ENCODE peak calls at places on chromosome 18, in six cellular contexts. O is neural crest cell, E is H54, X is left lobe of liver, U is astrocyte of the hippocampus, W is coronary artery. A is an unnamed sample.

GRCh38 chr18:1983746-1984515 is 587.4 kb downstream of the METTL4 start:
- DNase-seq in O (no peak), E (no peak), X (no peak), U (no peak), W (no peak), A (no peak)

GRCh38 chr18:52339891-52340371 is at the start of gene DCC:
- DNase-seq in O (peak), E (no peak), X (no peak), U (peak), W (no peak), A (no peak)

GRCh38 chr18:48749768-48750167 is 201.0 kb downstream of the SMAD7 start:
- DNase-seq in O (no peak), E (no peak), X (no peak), U (peak), W (peak), A (no peak)

GRCh38 chr18:61549889-61550288 is 216.7 kb downstream of the CDH20 start:
- DNase-seq in O (no peak), E (no peak), X (no peak), U (no peak), W (no peak), A (no peak)

GRCh38 chr18:49185636-49186035 is 234.9 kb upstream of the SMAD7 start:
- DNase-seq in O (no peak), E (no peak), X (no peak), U (no peak), W (no peak), A (no peak)

GRCh38 chr18:58412844-58413666 is 215.8 kb downstream of the ALPK2 start:
- DNase-seq in O (no peak), E (no peak), X (peak), U (no peak), W (no peak), A (no peak)

GRCh38 chr18:79851489-79851888 is 53.8 kb downstream of the KCNG2 start:
- DNase-seq in O (no peak), E (no peak), X (peak), U (no peak), W (peak), A (no peak)

GRCh38 chr18:48956378-48956777 is 5.6 kb upstream of the SMAD7 start:
- DNase-seq in O (no peak), E (no peak), X (no peak), U (peak), W (peak), A (no peak)

GRCh38 chr18:12308386-12309100 is 502 bp downstream of the TUBB6 start:
- DNase-seq in O (peak), E (peak), X (peak), U (peak), W (peak), A (no peak)

GRCh38 chr18:78924301-78925192 is 55.1 kb upstream of the SALL3 start:
- DNase-seq in O (no peak), E (no peak), X (no peak), U (no peak), W (no peak), A (no peak)

GRCh38 chr18:37160038-37160745 is 331.3 kb downstream of the KIAA1328 start:
- DNase-seq in O (no peak), E (no peak), X (no peak), U (no peak), W (no peak), A (no peak)

GRCh38 chr18:52963481-52963880 is 623.5 kb downstream of the DCC start:
- DNase-seq in O (no peak), E (no peak), X (no peak), U (no peak), W (no peak), A (no peak)

GRCh38 chr18:48622911-48623431 is 84.1 kb downstream of the CTIF start:
- DNase-seq in O (no peak), E (peak), X (no peak), U (peak), W (no peak), A (no peak)

GRCh38 chr18:77065221-77065981 is 67.2 kb downstream of the MBP start:
- DNase-seq in O (no peak), E (no peak), X (no peak), U (peak), W (no peak), A (peak)

GRCh38 chr18:76795981-76796380 is 26.4 kb upstream of the ZNF236 start:
- DNase-seq in O (no peak), E (no peak), X (no peak), U (no peak), W (no peak), A (no peak)

GRCh38 chr18:44687421-44687820 is 6.7 kb downstream of the SETBP1 start:
- DNase-seq in O (no peak), E (no peak), X (no peak), U (no peak), W (no peak), A (no peak)

GRCh38 chr18:74803769-74804168 is 206.1 kb downstream of the ZNF407 start:
- DNase-seq in O (no peak), E (no peak), X (peak), U (no peak), W (no peak), A (no peak)

GRCh38 chr18:80183273-80184050 is 63.9 kb downstream of the PARD6G start:
- DNase-seq in O (no peak), E (no peak), X (no peak), U (no peak), W (no peak), A (no peak)

GRCh38 chr18:58362027-58362575 is 266.8 kb downstream of the ALPK2 start:
- DNase-seq in O (no peak), E (peak), X (no peak), U (peak), W (no peak), A (no peak)

GRCh38 chr18:34978533-34978893 is 62.7 kb upstream of the MAPRE2 start:
- DNase-seq in O (no peak), E (no peak), X (no peak), U (no peak), W (no peak), A (no peak)

GRCh38 chr18:58865714-58866113 is 1.0 kb downstream of the ZNF532 start:
- DNase-seq in O (no peak), E (no peak), X (no peak), U (peak), W (no peak), A (no peak)

GRCh38 chr18:57921708-57922107 is 118.6 kb upstream of the ATP8B1 start:
- DNase-seq in O (no peak), E (no peak), X (no peak), U (no peak), W (no peak), A (no peak)

GRCh38 chr18:8139971-8140406 is 469.2 kb upstream of the RAB12 start:
- DNase-seq in O (no peak), E (no peak), X (no peak), U (no peak), W (no peak), A (no peak)

GRCh38 chr18:23198217-23198845 is 63.0 kb downstream of the CABLES1 start:
- DNase-seq in O (no peak), E (no peak), X (no peak), U (no peak), W (no peak), A (no peak)

GRCh38 chr18:75198046-75198445 is 10.9 kb downstream of the PTGR3 start:
- DNase-seq in O (no peak), E (no peak), X (no peak), U (peak), W (no peak), A (no peak)

GRCh38 chr18:75125359-75126331 is 83.3 kb downstream of the PTGR3 start:
- DNase-seq in O (no peak), E (no peak), X (peak), U (peak), W (peak), A (no peak)

GRCh38 chr18:68397241-68398035 is 317.5 kb downstream of the TMX3 start:
- DNase-seq in O (no peak), E (no peak), X (no peak), U (no peak), W (no peak), A (no peak)

GRCh38 chr18:23038712-23039111 is 96.6 kb upstream of the CABLES1 start:
- DNase-seq in O (no peak), E (no peak), X (no peak), U (peak), W (no peak), A (no peak)

GRCh38 chr18:74196220-74197119 is 48.1 kb downstream of the TIMM21 start:
- DNase-seq in O (peak), E (peak), X (peak), U (peak), W (no peak), A (peak)

GRCh38 chr18:78984941-78985784 is 5.5 kb downstream of the SALL3 start:
- DNase-seq in O (peak), E (no peak), X (peak), U (peak), W (no peak), A (no peak)

GRCh38 chr18:63843008-63843407 is 44.5 kb upstream of the SERPINB2 start:
- DNase-seq in O (no peak), E (no peak), X (no peak), U (no peak), W (no peak), A (no peak)

GRCh38 chr18:35029770-35030169 is 11.4 kb upstream of the MAPRE2 start:
- DNase-seq in O (no peak), E (no peak), X (no peak), U (no peak), W (no peak), A (no peak)

GRCh38 chr18:44803019-44803650 is 122.4 kb downstream of the SETBP1 start:
- DNase-seq in O (no peak), E (no peak), X (no peak), U (peak), W (peak), A (no peak)

GRCh38 chr18:55737266-55737665 is 149.3 kb upstream of the TCF4 start:
- DNase-seq in O (no peak), E (no peak), X (no peak), U (no peak), W (no peak), A (no peak)

GRCh38 chr18:8507881-8508280 is 101.4 kb upstream of the RAB12 start:
- DNase-seq in O (no peak), E (no peak), X (no peak), U (no peak), W (no peak), A (no peak)

GRCh38 chr18:9824474-9824832 is 61.3 kb upstream of the TXNDC2 start:
- DNase-seq in O (no peak), E (no peak), X (no peak), U (peak), W (no peak), A (no peak)

GRCh38 chr18:79448621-79449020 is 52.9 kb downstream of the NFATC1 start:
- DNase-seq in O (no peak), E (no peak), X (no peak), U (no peak), W (no peak), A (no peak)

GRCh38 chr18:60965856-60966255 is 367.4 kb upstream of the CDH20 start:
- DNase-seq in O (no peak), E (no peak), X (no peak), U (no peak), W (no peak), A (no peak)